ENCODE peak calls at places on chromosomes 7 and 10, in four cellular contexts. O is WTC11, B is K562, J is HepG2. A is an unnamed sample.

GRCh38 chr7:2115739-2116065 is 117.0 kb downstream of the MAD1L1 start:
- DNase-seq in O (no peak), J (no peak), B (no peak), A (no peak)

GRCh38 chr10:48589266-48589665 is 15.6 kb downstream of the ARHGAP22 start:
- DNase-seq in J (no peak), O (no peak), B (no peak), A (no peak)

GRCh38 chr10:77939561-77940001 is 13.0 kb upstream of the DLG5 start:
- DNase-seq in B (peak), O (no peak), J (no peak), A (no peak)

GRCh38 chr7:13897825-13898224 is 91.6 kb downstream of the ETV1 start:
- DNase-seq in O (no peak), B (no peak), J (no peak), A (no peak)

GRCh38 chr7:117202511-117202910 is 120.3 kb downstream of the WNT2 start:
- DNase-seq in B (no peak), O (no peak), J (no peak), A (no peak)

GRCh38 chr10:132664407-132664806 is 121.5 kb downstream of the NKX6-2 start:
- DNase-seq in J (no peak), B (no peak), O (no peak), A (no peak)

GRCh38 chr7:43249808-43250145 is 137.3 kb downstream of the HECW1 start:
- DNase-seq in J (no peak), O (no peak), B (no peak), A (no peak)

GRCh38 chr10:86165666-86166065 is 200.9 kb downstream of the GRID1 start:
- DNase-seq in O (no peak), B (no peak), J (no peak), A (no peak)

GRCh38 chr7:90824386-90825307 is 228.5 kb downstream of the CDK14 start:
- DNase-seq in B (no peak), J (no peak), O (no peak), A (no peak)

GRCh38 chr10:3527144-3527543 is 257.9 kb downstream of the KLF6 start:
- DNase-seq in J (no peak), B (no peak), O (no peak), A (no peak)
- TF ChIP-seq CBFB in J (no peak), B (no peak), O (no peak), A (no peak)

GRCh38 chr7:31883761-31884164 is 186.4 kb downstream of the PDE1C start:
- DNase-seq in J (no peak), B (no peak), O (no peak), A (no peak)
- TF ChIP-seq CBFB in J (no peak), B (no peak), O (no peak), A (no peak)

GRCh38 chr10:110919971-110920881 is 822 bp downstream of the SHOC2 start:
- DNase-seq in O (peak), J (no peak), B (peak), A (peak)
- TF ChIP-seq CBFB in O (no peak), J (no peak), B (no peak), A (no peak)

DNA sequence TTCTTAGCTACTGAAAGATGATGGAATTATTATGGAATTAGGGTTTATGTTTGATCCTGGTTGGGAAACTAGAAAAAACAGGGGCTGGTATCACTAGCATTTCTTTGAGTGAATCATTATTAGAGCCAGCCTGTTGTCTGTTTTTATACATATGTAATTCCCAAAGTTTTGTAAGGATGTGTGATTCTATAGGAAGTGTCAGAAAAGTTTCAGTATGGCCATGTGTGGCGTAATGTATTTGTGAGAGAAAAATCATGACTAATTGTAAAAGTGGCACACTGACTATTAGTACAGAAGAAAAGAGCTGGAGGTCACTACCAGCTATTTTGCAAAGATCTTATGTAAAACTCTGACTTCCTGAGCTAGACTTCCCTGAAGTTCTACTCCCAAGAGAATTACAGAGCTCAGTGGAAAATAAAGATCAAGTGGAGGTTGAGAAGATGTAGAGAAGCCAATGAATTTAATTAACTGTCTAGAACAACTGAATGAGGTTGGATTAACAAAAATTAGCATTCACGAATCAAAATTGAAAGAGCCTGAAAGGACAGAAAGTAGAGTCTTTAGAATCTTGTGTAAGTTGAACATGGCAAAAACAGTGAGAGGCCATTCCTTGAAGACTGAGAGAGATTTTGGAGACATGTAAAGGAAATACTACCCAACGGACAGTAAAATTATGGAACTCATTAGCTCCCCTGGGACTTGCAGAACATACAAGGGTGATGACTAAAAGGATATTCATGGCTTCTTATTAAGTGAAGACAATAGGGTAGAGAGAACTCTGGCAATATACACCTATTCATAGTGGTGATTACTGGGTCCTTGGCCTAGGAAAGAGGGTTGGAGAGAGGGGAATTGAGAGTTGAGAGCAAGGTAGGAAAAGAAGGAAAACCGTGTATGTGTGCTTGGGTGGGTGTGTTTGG is 12.5 kb downstream of the ZNF365 start:
- DNase-seq in B (no peak), O (no peak), J (no peak), A (no peak)
- TF ChIP-seq CBFB in B (no peak), O (no peak), J (no peak), A (no peak)

A was measured in GM12878.